ENCODE peak calls at places on chromosomes 11 and 22, in six cellular contexts. O is H1, N is SK-N-SH, Y is endodermal cell, S is IMR-90, D is mammary epithelial cell. W is an unnamed sample.
A peak's percentile ranks its signal among the peaks of the same experiment; 100 is the strongest.

GRCh38 chr22:19691721-19692341 is 22.5 kb upstream of the SEPTIN5 start:
- DNase-seq in O (no peak), N (no peak), Y (peak; percentile 79), S (peak; percentile 61), D (peak; percentile 56), W (no peak)

GRCh38 chr22:30408388-30409101 is 11.7 kb downstream of the SEC14L2 start:
- DNase-seq in O (no peak), N (no peak), Y (no peak), S (peak; percentile 65), D (peak; percentile 93), W (no peak)

GRCh38 chr11:71563401-71563800 is 2.0 kb upstream of the KRTAP5-10 start:
- DNase-seq in O (peak; percentile 7), N (peak; percentile 65), Y (peak; percentile 82), S (peak; percentile 62), D (peak; percentile 55), W (peak; percentile 25)

GRCh38 chr11:48001438-48002021 is 21.2 kb downstream of the PTPRJ start:
- DNase-seq in O (no peak), N (no peak), Y (no peak), S (peak; percentile 94), D (no peak), W (no peak)

GRCh38 chr11:27701262-27702105 is 1.2 kb upstream of the BDNF start:
- DNase-seq in O (no peak), N (peak; percentile 38), Y (no peak), S (peak; percentile 89), D (no peak), W (peak; percentile 33)

GRCh38 chr11:124756033-124756752 is 4.1 kb upstream of the VSIG2 start:
- DNase-seq in O (no peak), N (peak; percentile 7), Y (peak; percentile 32), S (no peak), D (no peak), W (no peak)

GRCh38 chr11:131468565-131468964 is 98.2 kb downstream of the NTM start:
- DNase-seq in O (no peak), N (no peak), Y (no peak), S (no peak), D (no peak), W (no peak)

GRCh38 chr22:46172522-46172921 is 22.2 kb downstream of the PPARA start:
- DNase-seq in O (no peak), N (no peak), Y (no peak), S (no peak), D (no peak), W (no peak)

GRCh38 chr11:93493252-93493897 is 49.8 kb downstream of the SMCO4 start:
- DNase-seq in O (no peak), N (no peak), Y (no peak), S (no peak), D (no peak), W (peak; percentile 73)

GRCh38 chr11:17208257-17208999 is 642 bp upstream of the PIK3C2A start:
- DNase-seq in O (peak; percentile 33), N (peak; percentile 73), Y (peak; percentile 94), S (peak; percentile 59), D (peak; percentile 81), W (peak; percentile 74)

GRCh38 chr11:46200537-46201281 is 76.8 kb upstream of the CREB3L1 start:
- DNase-seq in O (no peak), N (no peak), Y (no peak), S (peak; percentile 7), D (peak; percentile 22), W (no peak)

GRCh38 chr11:29527391-29527936 is 489.4 kb downstream of the KCNA4 start:
- DNase-seq in O (no peak), N (no peak), Y (no peak), S (peak; percentile 74), D (peak; percentile 82), W (no peak)

GRCh38 chr11:59413646-59414045 is 12.6 kb downstream of the OR5A2 start:
- DNase-seq in O (no peak), N (no peak), Y (no peak), S (no peak), D (no peak), W (no peak)

GRCh38 chr11:60950933-60951610 is 904 bp downstream of the SLC15A3 start:
- DNase-seq in O (no peak), N (no peak), Y (peak; percentile 80), S (no peak), D (no peak), W (no peak)

GRCh38 chr22:46800102-46800857 is 37.8 kb downstream of the TBC1D22A start:
- DNase-seq in O (no peak), N (no peak), Y (peak; percentile 21), S (no peak), D (no peak), W (no peak)

GRCh38 chr11:67351275-67352005 is 1.9 kb downstream of the POLD4 start:
- DNase-seq in O (no peak), N (peak; percentile 69), Y (peak; percentile 86), S (peak; percentile 80), D (peak; percentile 77), W (peak; percentile 75)

GRCh38 chr11:2715716-2716350 is 16.0 kb upstream of the KCNQ1OT1 start:
- DNase-seq in O (no peak), N (no peak), Y (no peak), S (no peak), D (no peak), W (no peak)

GRCh38 chr11:77088236-77089003 is 14.2 kb upstream of the OMP start:
- DNase-seq in O (no peak), N (no peak), Y (no peak), S (no peak), D (no peak), W (peak; percentile 81)

GRCh38 chr11:15793032-15793996 is 563.0 kb downstream of the SOX6 start:
- DNase-seq in O (no peak), N (no peak), Y (no peak), S (peak; percentile 94), D (peak; percentile 87), W (no peak)

GRCh38 chr11:61141601-61142028 is 19.6 kb downstream of the VPS37C start:
- DNase-seq in O (no peak), N (no peak), Y (no peak), S (no peak), D (no peak), W (peak; percentile 96)

GRCh38 chr22:38355275-38355674 is 38.0 kb upstream of the CSNK1E start:
- DNase-seq in O (no peak), N (no peak), Y (no peak), S (no peak), D (no peak), W (no peak)
- TF ChIP-seq CTCF in O (no peak), N (no peak), Y (no peak), S (no peak), D (no peak), W (no peak)

GRCh38 chr22:36921309-36922096 is 8.1 kb downstream of the CSF2RB start:
- DNase-seq in O (no peak), N (no peak), Y (peak; percentile 24), S (no peak), D (no peak), W (no peak)

GRCh38 chr22:36924151-36924698 is 10.8 kb downstream of the CSF2RB start:
- DNase-seq in O (no peak), N (no peak), Y (peak; percentile 32), S (no peak), D (no peak), W (no peak)

GRCh38 chr22:36922752-36923457 is 9.5 kb downstream of the CSF2RB start:
- DNase-seq in O (no peak), N (no peak), Y (peak; percentile 41), S (no peak), D (no peak), W (no peak)

GRCh38 chr22:36923458-36923784 is 10.0 kb downstream of the CSF2RB start:
- DNase-seq in O (no peak), N (no peak), Y (peak; percentile 38), S (no peak), D (no peak), W (no peak)

DNA sequence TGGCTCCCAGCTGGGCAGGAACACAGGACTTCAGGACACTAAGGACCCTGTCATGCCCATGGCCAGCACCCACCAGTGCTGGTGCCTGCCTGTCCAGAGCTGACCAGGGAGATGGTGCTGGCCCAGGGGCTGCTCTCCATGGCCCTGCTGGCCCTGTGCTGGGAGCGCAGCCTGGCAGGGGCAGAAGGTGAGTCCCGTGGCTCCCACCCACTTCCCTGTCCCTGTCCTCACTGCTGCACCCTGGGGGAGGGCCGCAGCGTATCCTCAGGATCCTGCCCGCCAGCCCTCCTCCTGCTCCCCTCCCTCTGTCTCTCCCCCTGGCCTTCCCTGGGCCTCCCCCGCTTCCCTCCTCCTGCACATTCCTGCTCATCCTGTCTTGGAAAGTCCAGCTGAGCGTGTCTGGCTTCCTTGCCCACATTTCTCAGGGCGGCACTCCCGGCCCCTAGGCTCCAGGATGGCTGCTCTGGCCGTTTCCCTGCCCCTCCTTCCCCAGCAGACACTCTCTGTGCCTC is 8.7 kb downstream of the CSF2RB start:
- DNase-seq in O (no peak), N (no peak), Y (peak; percentile 80), S (no peak), D (no peak), W (no peak)
- H3K27me3 ChIP-seq in O (no peaks in the 10 kb centered on the region), N (no peaks in the 10 kb centered on the region), Y (no peaks in the 10 kb centered on the region), S (peaks cover 14% of the 10 kb centered on the region), D (peaks cover 2% of the 10 kb centered on the region), W (no peaks in the 10 kb centered on the region)

GRCh38 chr11:65315866-65316233 is 1.2 kb downstream of the CDC42EP2 start:
- DNase-seq in O (no peak), N (no peak), Y (no peak), S (no peak), D (peak; percentile 33), W (no peak)

GRCh38 chr11:65314501-65315203 is at the start of gene CDC42EP2:
- DNase-seq in O (no peak), N (peak; percentile 97), Y (peak; percentile 95), S (peak; percentile 80), D (peak; percentile 82), W (peak; percentile 92)

GRCh38 chr11:65315204-65315865 is 669 bp downstream of the CDC42EP2 start:
- DNase-seq in O (peak; percentile 76), N (peak; percentile 94), Y (peak; percentile 98), S (peak; percentile 68), D (peak; percentile 68), W (peak; percentile 90)

GRCh38 chr11:65316311-65316978 is 1.8 kb downstream of the CDC42EP2 start:
- DNase-seq in O (no peak), N (no peak), Y (peak; percentile 60), S (peak; percentile 97), D (peak; percentile 59), W (peak; percentile 52)

GRCh38 chr11:65316979-65317786 is 2.5 kb downstream of the CDC42EP2 start:
- DNase-seq in O (no peak), N (no peak), Y (peak; percentile 79), S (peak; percentile 84), D (peak; percentile 79), W (peak; percentile 92)
- H3K9ac ChIP-seq in O (no peak overlapping the region), N (no peak overlapping the region), Y (no peak overlapping the region), S (peak overlapping the region; percentile 46), D (peak overlapping the region; percentile 74), W (peak overlapping the region; percentile 84)

DNA sequence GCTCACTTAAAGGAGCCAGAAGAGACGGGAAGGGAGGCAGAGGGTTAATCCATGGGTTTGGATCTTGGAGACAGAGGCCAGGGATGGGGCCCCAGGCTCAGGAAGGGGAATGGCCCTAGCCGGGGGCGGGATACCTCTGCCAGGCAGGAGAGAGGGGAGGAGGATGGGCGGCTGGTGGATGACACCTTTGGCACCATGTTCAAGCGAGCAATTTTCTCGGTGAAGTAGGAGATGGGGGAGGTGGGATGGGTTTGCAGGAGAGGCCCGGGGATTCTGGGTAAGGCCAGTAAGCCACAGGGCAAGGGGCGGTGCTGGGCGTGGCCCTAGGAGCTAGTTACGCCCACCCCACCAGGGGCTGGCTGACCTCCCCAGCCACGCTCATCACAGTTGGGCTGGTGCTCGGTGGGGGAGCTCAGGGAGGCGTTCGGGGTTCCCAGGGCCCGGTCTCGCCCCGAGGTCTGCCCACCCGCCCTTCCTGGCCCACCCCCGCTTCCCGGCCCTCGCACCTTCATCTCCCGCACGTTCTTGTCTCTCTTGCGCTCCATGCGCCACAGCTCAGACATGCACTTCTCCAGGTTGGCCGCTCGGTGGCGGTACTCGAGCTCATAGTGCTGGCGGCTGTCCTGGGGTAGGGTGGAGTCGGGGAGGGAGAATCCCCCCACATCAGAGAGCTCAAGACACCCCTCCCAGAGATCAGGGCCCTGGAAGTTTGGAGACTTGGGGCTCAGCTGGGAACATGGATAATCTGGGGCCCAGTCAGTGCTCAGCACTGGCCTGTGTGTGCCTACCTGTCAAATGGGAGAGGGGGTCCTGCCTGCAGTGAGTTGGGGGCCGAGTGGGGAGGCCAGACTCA is 12.7 kb downstream of the BAIAP2L2 start:
- DNase-seq in O (no peak), N (no peak), Y (peak; percentile 95), S (peak; percentile 12), D (no peak), W (no peak)
- TF ChIP-seq CTCF in O (peak; percentile 84), N (no peak), Y (peak; percentile 80), S (peak; percentile 22), D (peak; percentile 4), W (no peak)